ENCODE peak calls at places on chromosomes 12 and 14, in ten cellular contexts. One of them, this sample, is unnamed.

GRCh38 chr12:3730111-3730510 is 22.8 kb downstream of the CRACR2A start:
- DNase-seq in uterus: no peak
- DNase-seq in stomach: no peak
- DNase-seq in prostate gland: no peak
- DNase-seq in AG04450: no peak
- DNase-seq in body of pancreas: no peak
- DNase-seq in MM.1S: no peak
- DNase-seq in colonic mucosa: no peak
- DNase-seq in psoas muscle: no peak
- DNase-seq in thoracic aorta: no peak
- DNase-seq in this sample: no peak

GRCh38 chr14:59123975-59124374 is 64.5 kb upstream of the DAAM1 start:
- DNase-seq in uterus: no peak
- DNase-seq in colonic mucosa: no peak
- DNase-seq in body of pancreas: no peak
- DNase-seq in stomach: no peak
- DNase-seq in MM.1S: no peak
- DNase-seq in AG04450: no peak
- DNase-seq in thoracic aorta: no peak
- DNase-seq in psoas muscle: no peak
- DNase-seq in prostate gland: no peak
- DNase-seq in this sample: peak; percentile 27

GRCh38 chr12:106633451-106633823 is 50.6 kb downstream of the RFX4 start:
- DNase-seq in stomach: no peak
- DNase-seq in psoas muscle: no peak
- DNase-seq in thoracic aorta: no peak
- DNase-seq in body of pancreas: no peak
- DNase-seq in prostate gland: no peak
- DNase-seq in AG04450: no peak
- DNase-seq in uterus: no peak
- DNase-seq in MM.1S: no peak
- DNase-seq in colonic mucosa: no peak
- DNase-seq in this sample: no peak

GRCh38 chr14:94048676-94049624 is 22.8 kb downstream of the OTUB2 start:
- DNase-seq in prostate gland: no peak
- DNase-seq in colonic mucosa: no peak
- DNase-seq in body of pancreas: no peak
- DNase-seq in uterus: no peak
- DNase-seq in MM.1S: no peak
- DNase-seq in psoas muscle: no peak
- DNase-seq in thoracic aorta: no peak
- DNase-seq in stomach: no peak
- DNase-seq in AG04450: no peak
- DNase-seq in this sample: peak; percentile 84

GRCh38 chr12:100141666-100141997 is 1.0 kb downstream of the BLTP3B start:
- DNase-seq in thoracic aorta: no peak
- DNase-seq in prostate gland: peak; percentile 20
- DNase-seq in AG04450: peak; percentile 61
- DNase-seq in MM.1S: peak; percentile 31
- DNase-seq in stomach: no peak
- DNase-seq in uterus: peak; percentile 40
- DNase-seq in body of pancreas: no peak
- DNase-seq in psoas muscle: no peak
- DNase-seq in colonic mucosa: peak; percentile 31
- DNase-seq in this sample: peak; percentile 47

GRCh38 chr14:92644166-92644565 is 104.3 kb downstream of the LGMN start:
- DNase-seq in MM.1S: no peak
- DNase-seq in stomach: no peak
- DNase-seq in psoas muscle: no peak
- DNase-seq in AG04450: no peak
- DNase-seq in body of pancreas: no peak
- DNase-seq in prostate gland: no peak
- DNase-seq in colonic mucosa: no peak
- DNase-seq in thoracic aorta: no peak
- DNase-seq in uterus: no peak
- DNase-seq in this sample: no peak

GRCh38 chr12:106645074-106645421 is 62.2 kb downstream of the RFX4 start:
- DNase-seq in AG04450: no peak
- DNase-seq in psoas muscle: peak; percentile 21
- DNase-seq in stomach: peak; percentile 71
- DNase-seq in MM.1S: no peak
- DNase-seq in prostate gland: peak; percentile 92
- DNase-seq in body of pancreas: peak; percentile 78
- DNase-seq in thoracic aorta: no peak
- DNase-seq in colonic mucosa: peak; percentile 78
- DNase-seq in uterus: no peak
- DNase-seq in this sample: peak; percentile 66

GRCh38 chr12:114529956-114530355 is 124.0 kb upstream of the TBX5 start:
- DNase-seq in stomach: no peak
- DNase-seq in uterus: no peak
- DNase-seq in prostate gland: no peak
- DNase-seq in AG04450: no peak
- DNase-seq in psoas muscle: no peak
- DNase-seq in thoracic aorta: no peak
- DNase-seq in colonic mucosa: no peak
- DNase-seq in MM.1S: no peak
- DNase-seq in body of pancreas: no peak
- DNase-seq in this sample: no peak

DNA sequence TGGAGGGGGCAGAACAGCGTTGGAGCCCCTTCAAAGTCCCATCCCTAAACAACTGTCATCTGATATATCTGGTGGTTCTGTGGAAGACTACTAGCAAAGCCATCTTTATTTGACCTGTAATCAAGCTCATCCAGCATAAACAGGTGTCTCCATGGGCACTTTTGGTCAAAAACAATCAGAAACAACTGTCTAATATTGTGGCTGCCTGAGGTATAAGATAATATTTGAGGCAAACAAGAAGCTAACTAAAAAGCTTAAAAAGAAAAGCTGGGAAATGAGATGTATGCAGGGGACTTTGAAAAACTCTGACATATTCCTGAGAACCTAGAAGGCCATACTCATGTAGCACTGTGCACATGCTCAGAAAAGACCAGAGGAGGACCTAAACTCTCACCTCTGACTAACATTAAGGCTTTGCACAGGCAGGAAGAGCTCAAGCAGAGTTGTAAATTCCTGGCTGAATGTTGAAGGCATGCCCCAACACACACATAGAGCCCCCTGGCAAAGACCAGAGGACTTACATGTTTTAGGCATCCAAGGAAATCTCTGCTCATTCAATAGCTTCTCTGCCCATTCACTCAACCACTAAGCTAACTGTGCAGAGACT is 27.2 kb upstream of the AP4S1 start:
- DNase-seq in AG04450: no peak
- DNase-seq in colonic mucosa: no peak
- DNase-seq in body of pancreas: no peak
- DNase-seq in uterus: no peak
- DNase-seq in prostate gland: no peak
- DNase-seq in MM.1S: no peak
- DNase-seq in stomach: no peak
- DNase-seq in thoracic aorta: no peak
- DNase-seq in psoas muscle: no peak
- DNase-seq in this sample: no peak
- H3K27ac ChIP-seq in AG04450: no peak overlapping the region
- H3K27ac ChIP-seq in colonic mucosa: no peak overlapping the region
- H3K27ac ChIP-seq in body of pancreas: no peak overlapping the region
- H3K27ac ChIP-seq in uterus: no peak overlapping the region
- H3K27ac ChIP-seq in prostate gland: no peak overlapping the region
- H3K27ac ChIP-seq in MM.1S: no peak overlapping the region
- H3K27ac ChIP-seq in stomach: no peak overlapping the region
- H3K27ac ChIP-seq in thoracic aorta: no peak overlapping the region
- H3K27ac ChIP-seq in psoas muscle: no peak overlapping the region
- H3K27ac ChIP-seq in this sample: no peak overlapping the region

GRCh38 chr12:123150804-123151678 is at the start of gene PITPNM2:
- DNase-seq in stomach: peak; percentile 67
- DNase-seq in MM.1S: peak; percentile 52
- DNase-seq in thoracic aorta: no peak
- DNase-seq in AG04450: no peak
- DNase-seq in uterus: peak; percentile 71
- DNase-seq in colonic mucosa: peak; percentile 42
- DNase-seq in psoas muscle: peak; percentile 75
- DNase-seq in body of pancreas: peak; percentile 75
- DNase-seq in prostate gland: peak; percentile 43
- DNase-seq in this sample: peak; percentile 72
- TF ChIP-seq CTCF in stomach: peak; percentile 36
- TF ChIP-seq CTCF in MM.1S: no peak
- TF ChIP-seq CTCF in thoracic aorta: peak; percentile 13
- TF ChIP-seq CTCF in AG04450: no peak
- TF ChIP-seq CTCF in uterus: peak; percentile 73
- TF ChIP-seq CTCF in colonic mucosa: no peak
- TF ChIP-seq CTCF in psoas muscle: peak; percentile 49
- TF ChIP-seq CTCF in body of pancreas: peak; percentile 29
- TF ChIP-seq CTCF in prostate gland: no peak
- TF ChIP-seq CTCF in this sample: no peak

GRCh38 chr14:105168496-105168978 is at the start of gene JAG2:
- DNase-seq in thoracic aorta: no peak
- DNase-seq in prostate gland: peak; percentile 61
- DNase-seq in MM.1S: peak; percentile 26
- DNase-seq in AG04450: no peak
- DNase-seq in uterus: no peak
- DNase-seq in colonic mucosa: peak; percentile 53
- DNase-seq in body of pancreas: peak; percentile 78
- DNase-seq in psoas muscle: peak; percentile 68
- DNase-seq in stomach: peak; percentile 67
- DNase-seq in this sample: peak; percentile 73

GRCh38 chr14:105166571-105167302 is 1.8 kb downstream of the JAG2 start:
- DNase-seq in body of pancreas: no peak
- DNase-seq in psoas muscle: no peak
- DNase-seq in colonic mucosa: no peak
- DNase-seq in MM.1S: no peak
- DNase-seq in AG04450: no peak
- DNase-seq in prostate gland: no peak
- DNase-seq in stomach: no peak
- DNase-seq in thoracic aorta: no peak
- DNase-seq in uterus: no peak
- DNase-seq in this sample: no peak

GRCh38 chr14:105168093-105168420 is 519 bp downstream of the JAG2 start:
- DNase-seq in psoas muscle: no peak
- DNase-seq in colonic mucosa: no peak
- DNase-seq in uterus: no peak
- DNase-seq in prostate gland: no peak
- DNase-seq in stomach: no peak
- DNase-seq in AG04450: no peak
- DNase-seq in MM.1S: no peak
- DNase-seq in thoracic aorta: no peak
- DNase-seq in body of pancreas: no peak
- DNase-seq in this sample: no peak

GRCh38 chr14:105168979-105169507 is 467 bp upstream of the JAG2 start:
- DNase-seq in colonic mucosa: no peak
- DNase-seq in MM.1S: no peak
- DNase-seq in prostate gland: no peak
- DNase-seq in stomach: no peak
- DNase-seq in psoas muscle: no peak
- DNase-seq in AG04450: no peak
- DNase-seq in thoracic aorta: no peak
- DNase-seq in body of pancreas: peak; percentile 34
- DNase-seq in uterus: no peak
- DNase-seq in this sample: peak; percentile 77

DNA sequence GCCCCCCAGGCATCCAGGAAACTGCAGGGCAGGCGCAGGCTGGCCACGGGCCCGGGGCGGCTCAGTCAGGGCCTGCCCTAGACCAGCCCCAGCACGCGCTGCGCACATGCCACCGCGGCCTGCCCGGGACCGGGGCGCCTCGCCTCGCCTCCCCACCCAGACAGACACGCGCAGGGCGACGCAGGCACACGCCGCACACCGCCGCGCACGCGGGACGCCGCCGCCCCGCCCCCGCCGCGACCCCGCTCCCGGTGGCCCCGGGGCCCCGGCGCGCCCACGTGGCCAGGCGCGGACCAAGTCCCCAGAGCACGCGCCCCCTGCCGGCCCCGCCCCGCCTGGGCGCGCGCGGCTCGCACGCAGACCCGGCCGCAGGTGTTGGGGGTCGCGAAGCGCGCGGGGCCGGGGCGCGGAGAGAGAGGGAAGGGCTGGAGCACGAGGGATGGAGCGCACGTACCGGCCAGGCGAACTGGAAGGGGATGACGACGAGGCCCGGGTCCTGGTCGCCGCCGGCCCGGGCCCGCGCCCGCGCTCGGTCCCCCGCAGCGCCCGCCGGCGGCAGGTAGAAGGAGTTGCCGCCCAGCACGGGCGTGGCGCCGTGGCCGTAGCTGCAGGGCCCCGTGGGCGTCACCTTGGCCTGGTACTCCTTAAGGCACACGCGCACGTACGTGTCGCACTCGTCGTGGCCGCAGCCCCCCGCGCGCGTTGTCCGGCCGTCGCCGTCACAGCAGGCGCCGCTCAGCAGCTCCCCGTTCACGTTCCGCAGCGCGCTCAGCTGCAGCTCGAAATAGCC is 1.1 kb downstream of the JAG2 start:
- DNase-seq in body of pancreas: peak; percentile 44
- DNase-seq in prostate gland: peak; percentile 46
- DNase-seq in thoracic aorta: no peak
- DNase-seq in stomach: peak; percentile 33
- DNase-seq in MM.1S: no peak
- DNase-seq in colonic mucosa: no peak
- DNase-seq in uterus: no peak
- DNase-seq in psoas muscle: no peak
- DNase-seq in AG04450: no peak
- DNase-seq in this sample: no peak
- H3K4me3 ChIP-seq in body of pancreas: peak overlapping the region; percentile 20
- H3K4me3 ChIP-seq in prostate gland: peak overlapping the region; percentile 33
- H3K4me3 ChIP-seq in thoracic aorta: peak overlapping the region; percentile 62
- H3K4me3 ChIP-seq in stomach: peak overlapping the region; percentile 57
- H3K4me3 ChIP-seq in MM.1S: no peak overlapping the region
- H3K4me3 ChIP-seq in colonic mucosa: peak overlapping the region; percentile 31
- H3K4me3 ChIP-seq in uterus: no peak overlapping the region
- H3K4me3 ChIP-seq in psoas muscle: peak overlapping the region; percentile 70
- H3K4me3 ChIP-seq in AG04450: no peak overlapping the region
- H3K4me3 ChIP-seq in this sample: peak overlapping the region; percentile 55

GRCh38 chr12:1115471-1116242 is 124.6 kb downstream of the ERC1 start:
- DNase-seq in uterus: no peak
- DNase-seq in AG04450: peak; percentile 11
- DNase-seq in stomach: no peak
- DNase-seq in psoas muscle: no peak
- DNase-seq in thoracic aorta: no peak
- DNase-seq in body of pancreas: no peak
- DNase-seq in prostate gland: no peak
- DNase-seq in colonic mucosa: no peak
- DNase-seq in MM.1S: no peak
- DNase-seq in this sample: no peak

GRCh38 chr12:1122803-1123202 is 131.8 kb downstream of the ERC1 start:
- DNase-seq in thoracic aorta: no peak
- DNase-seq in uterus: no peak
- DNase-seq in MM.1S: no peak
- DNase-seq in AG04450: no peak
- DNase-seq in colonic mucosa: no peak
- DNase-seq in body of pancreas: peak; percentile 44
- DNase-seq in prostate gland: no peak
- DNase-seq in stomach: no peak
- DNase-seq in psoas muscle: no peak
- DNase-seq in this sample: peak; percentile 73

GRCh38 chr12:1117970-1118563 is 127.0 kb downstream of the ERC1 start:
- DNase-seq in psoas muscle: peak; percentile 48
- DNase-seq in stomach: peak; percentile 87
- DNase-seq in uterus: peak; percentile 65
- DNase-seq in body of pancreas: peak; percentile 89
- DNase-seq in thoracic aorta: peak; percentile 25
- DNase-seq in AG04450: peak; percentile 63
- DNase-seq in MM.1S: peak; percentile 74
- DNase-seq in colonic mucosa: peak; percentile 71
- DNase-seq in prostate gland: peak; percentile 80
- DNase-seq in this sample: peak; percentile 74

DNA sequence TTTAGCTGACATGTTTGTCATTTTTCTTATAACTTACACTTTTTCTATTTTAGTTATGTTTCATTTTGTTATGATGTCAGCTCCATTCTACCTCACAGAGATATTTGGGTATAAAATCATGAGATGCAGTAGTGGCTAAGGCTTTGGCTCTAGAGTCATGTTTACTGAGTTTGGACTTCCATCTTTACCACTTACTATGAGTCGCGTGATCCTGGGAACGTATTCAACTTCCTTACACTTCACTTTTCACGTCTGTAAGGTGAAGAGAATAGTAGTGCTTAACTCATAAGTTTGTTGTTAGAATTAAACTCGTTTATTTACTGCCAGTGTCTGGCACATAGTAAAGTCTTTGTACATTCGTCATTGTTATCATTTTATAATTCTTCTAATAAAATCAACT is 126.3 kb downstream of the ERC1 start:
- DNase-seq in uterus: no peak
- DNase-seq in psoas muscle: no peak
- DNase-seq in thoracic aorta: no peak
- DNase-seq in MM.1S: no peak
- DNase-seq in prostate gland: no peak
- DNase-seq in AG04450: no peak
- DNase-seq in body of pancreas: no peak
- DNase-seq in stomach: no peak
- DNase-seq in colonic mucosa: no peak
- DNase-seq in this sample: no peak
- H3K27ac ChIP-seq in uterus: no peak overlapping the region
- H3K27ac ChIP-seq in psoas muscle: no peak overlapping the region
- H3K27ac ChIP-seq in thoracic aorta: no peak overlapping the region
- H3K27ac ChIP-seq in MM.1S: no peak overlapping the region
- H3K27ac ChIP-seq in prostate gland: no peak overlapping the region
- H3K27ac ChIP-seq in AG04450: no peak overlapping the region
- H3K27ac ChIP-seq in body of pancreas: no peak overlapping the region
- H3K27ac ChIP-seq in stomach: no peak overlapping the region
- H3K27ac ChIP-seq in colonic mucosa: no peak overlapping the region
- H3K27ac ChIP-seq in this sample: no peak overlapping the region

This sample was measured in A673.